ENCODE peak calls at places on chromosome 9, in nine cellular contexts. S, O, L, G, W, R, A, D and Y are unnamed samples.
A peak's percentile ranks its signal among the peaks of the same experiment; 100 is the strongest.

GRCh38 chr9:88161144-88161543 is 22.9 kb upstream of the SPATA31C2 start:
- DNase-seq in O (no peak), A (no peak), D (peak; percentile 92), W (no peak), R (no peak), S (no peak), L (no peak), G (no peak), Y (no peak)

GRCh38 chr9:94033383-94033782 is 50.9 kb upstream of the PTPDC1 start:
- DNase-seq in D (no peak), G (no peak), O (no peak), R (no peak), S (no peak), L (no peak), A (no peak), W (no peak), Y (no peak)

GRCh38 chr9:74120470-74120869 is 376.7 kb upstream of the RORB start:
- DNase-seq in D (no peak), O (no peak), W (no peak), S (no peak), R (no peak), L (no peak), G (no peak), A (no peak), Y (no peak)

GRCh38 chr9:100309992-100310391 is 42.8 kb downstream of the TEX10 start:
- DNase-seq in G (no peak), L (no peak), D (no peak), A (peak; percentile 16), W (no peak), O (no peak), R (no peak), S (no peak), Y (no peak)

GRCh38 chr9:70097187-70097586 is 53.5 kb downstream of the MAMDC2 start:
- DNase-seq in S (no peak), D (no peak), R (no peak), A (no peak), O (no peak), W (no peak), L (no peak), G (no peak), Y (no peak)

GRCh38 chr9:34463098-34463900 is 4.7 kb downstream of the DNAI1 start:
- DNase-seq in A (peak; percentile 52), D (no peak), G (no peak), O (no peak), L (peak; percentile 60), R (no peak), S (no peak), W (peak; percentile 83), Y (peak; percentile 66)

GRCh38 chr9:137045294-137046093 is 483 bp downstream of the NPDC1 start:
- DNase-seq in S (peak; percentile 55), O (no peak), R (no peak), L (peak; percentile 38), G (no peak), A (peak; percentile 55), W (peak; percentile 25), D (peak; percentile 51), Y (no peak)

GRCh38 chr9:112072721-112073553 is 102.2 kb downstream of the SUSD1 start:
- DNase-seq in S (no peak), D (no peak), A (peak; percentile 96), R (no peak), W (peak; percentile 46), L (peak; percentile 98), O (no peak), G (no peak), Y (no peak)

GRCh38 chr9:30932226-30932625 is 1452.2 kb upstream of the ACO1 start:
- DNase-seq in S (no peak), W (peak; percentile 67), D (no peak), A (no peak), L (no peak), G (no peak), O (no peak), R (no peak), Y (peak; percentile 61)

GRCh38 chr9:82127993-82128710 is 139.6 kb downstream of the SPATA31D1 start:
- DNase-seq in A (no peak), G (no peak), W (no peak), S (no peak), O (no peak), R (no peak), D (no peak), L (no peak), Y (no peak)

GRCh38 chr9:109640232-109641078 is 139.5 kb upstream of the PALM2AKAP2 start:
- DNase-seq in W (peak; percentile 69), L (peak; percentile 22), D (peak; percentile 41), O (no peak), G (peak; percentile 78), A (peak; percentile 52), S (peak; percentile 60), R (no peak), Y (no peak)

DNA sequence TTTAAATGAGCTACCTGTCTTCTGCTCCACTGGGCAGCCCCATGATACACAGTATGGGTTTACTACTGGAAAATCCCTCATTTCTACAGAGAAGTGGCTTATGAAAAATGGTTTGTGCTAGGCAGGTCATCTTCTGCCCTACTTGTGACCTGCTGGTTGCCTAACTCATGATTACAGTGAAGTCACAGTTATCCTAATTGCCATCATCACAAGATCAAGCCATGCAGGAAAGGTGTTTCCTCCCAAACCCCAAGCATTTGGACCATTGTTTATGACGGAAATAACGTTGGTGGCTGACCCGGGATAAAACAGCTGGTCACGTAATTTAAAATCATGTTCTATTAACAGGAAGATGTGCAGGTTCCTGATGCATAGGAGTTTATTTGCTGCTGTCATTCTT is 330.6 kb downstream of the ACTL7B start:
- DNase-seq in G (no peak), L (no peak), D (no peak), S (no peak), W (no peak), A (no peak), O (no peak), R (no peak), Y (no peak)
- TF ChIP-seq CTCF in G (no peak), L (no peak), D (no peak), S (no peak), W (no peak), A (no peak), O (no peak), R (no peak), Y (no peak)

GRCh38 chr9:5838884-5839571 is 6.1 kb upstream of the ERMP1 start:
- DNase-seq in A (peak; percentile 39), G (no peak), D (no peak), W (peak; percentile 88), O (no peak), L (peak; percentile 64), R (peak; percentile 73), S (peak; percentile 84), Y (peak; percentile 61)

GRCh38 chr9:5834214-5834613 is 1.3 kb upstream of the ERMP1 start:
- DNase-seq in S (no peak), O (no peak), G (no peak), R (no peak), L (no peak), D (no peak), W (no peak), A (no peak), Y (no peak)

GRCh38 chr9:5832543-5833529 is at the start of gene ERMP1:
- DNase-seq in S (peak; percentile 92), W (peak; percentile 80), G (peak; percentile 93), D (peak; percentile 92), A (peak; percentile 90), O (peak; percentile 92), R (peak; percentile 95), L (peak; percentile 74), Y (peak; percentile 68)

GRCh38 chr9:5832093-5832542 is 799 bp downstream of the ERMP1 start:
- DNase-seq in L (no peak), S (peak; percentile 14), R (no peak), G (no peak), O (peak; percentile 36), D (peak; percentile 14), A (peak; percentile 49), W (no peak), Y (no peak)

DNA sequence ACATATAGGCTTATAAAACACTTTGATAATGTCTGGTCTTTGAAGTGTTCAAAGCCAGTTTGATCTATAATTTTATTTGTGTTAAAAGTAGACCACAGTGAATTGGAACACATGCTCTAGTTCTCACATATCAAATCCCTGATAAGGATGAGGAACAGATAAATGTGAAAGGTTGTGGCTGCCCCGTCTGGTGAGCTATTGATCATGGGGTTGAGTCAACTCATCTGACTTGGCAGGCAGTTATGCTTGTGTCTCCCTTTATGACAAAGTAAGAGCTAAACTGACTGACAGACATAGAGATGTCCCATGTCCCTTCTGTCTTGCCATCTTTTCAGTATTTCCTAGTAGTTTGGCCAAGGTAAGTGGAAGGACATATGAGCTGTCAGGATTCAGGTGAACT is 2.9 kb upstream of the ERMP1 start:
- DNase-seq in G (no peak), A (no peak), D (no peak), R (no peak), O (no peak), L (no peak), W (no peak), S (no peak), Y (no peak)
- H3K4me1 ChIP-seq in G (peaks cover 19% of the 10 kb centered on the region), A (peaks cover 8% of the 10 kb centered on the region), D (peaks cover 9% of the 10 kb centered on the region), R (no peaks in the 10 kb centered on the region), O (peaks cover 29% of the 10 kb centered on the region), L (peaks cover 5% of the 10 kb centered on the region), W (peaks cover 33% of the 10 kb centered on the region), S (peaks cover 23% of the 10 kb centered on the region), Y (peaks cover 19% of the 10 kb centered on the region)

DNA sequence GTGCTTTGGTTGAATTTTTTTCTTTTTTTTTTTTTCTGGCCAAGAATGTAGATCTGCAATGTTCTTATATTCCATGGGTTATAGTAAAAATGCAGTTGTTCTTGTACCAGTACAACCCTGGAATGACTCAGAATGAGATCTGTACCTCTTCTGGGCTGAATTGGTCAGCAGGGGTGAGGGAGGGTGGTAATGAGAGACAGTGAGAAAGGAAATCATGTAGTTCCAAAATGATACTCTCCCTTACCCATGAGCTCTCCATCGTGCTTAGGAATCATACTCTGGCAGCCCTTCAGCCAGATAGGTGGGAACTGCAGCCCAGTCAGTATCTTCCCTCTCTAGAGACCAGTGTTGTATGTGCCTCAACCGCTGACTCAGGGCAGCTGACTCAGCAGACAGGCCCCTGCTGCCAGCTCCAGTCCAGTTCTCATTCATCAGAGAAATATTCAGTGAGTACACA is 2.1 kb upstream of the GLIS3 start:
- DNase-seq in O (no peak), R (peak; percentile 49), D (peak; percentile 10), G (peak; percentile 69), W (peak; percentile 87), A (peak; percentile 95), S (peak; percentile 75), L (peak; percentile 96), Y (peak; percentile 89)
- H3K27me3 ChIP-seq in O (no peaks in the 10 kb centered on the region), R (no peaks in the 10 kb centered on the region), D (peaks cover 39% of the 10 kb centered on the region), G (no peaks in the 10 kb centered on the region), W (no peaks in the 10 kb centered on the region), A (peaks cover 32% of the 10 kb centered on the region), S (no peaks in the 10 kb centered on the region), L (no peaks in the 10 kb centered on the region), Y (no peaks in the 10 kb centered on the region)

DNA sequence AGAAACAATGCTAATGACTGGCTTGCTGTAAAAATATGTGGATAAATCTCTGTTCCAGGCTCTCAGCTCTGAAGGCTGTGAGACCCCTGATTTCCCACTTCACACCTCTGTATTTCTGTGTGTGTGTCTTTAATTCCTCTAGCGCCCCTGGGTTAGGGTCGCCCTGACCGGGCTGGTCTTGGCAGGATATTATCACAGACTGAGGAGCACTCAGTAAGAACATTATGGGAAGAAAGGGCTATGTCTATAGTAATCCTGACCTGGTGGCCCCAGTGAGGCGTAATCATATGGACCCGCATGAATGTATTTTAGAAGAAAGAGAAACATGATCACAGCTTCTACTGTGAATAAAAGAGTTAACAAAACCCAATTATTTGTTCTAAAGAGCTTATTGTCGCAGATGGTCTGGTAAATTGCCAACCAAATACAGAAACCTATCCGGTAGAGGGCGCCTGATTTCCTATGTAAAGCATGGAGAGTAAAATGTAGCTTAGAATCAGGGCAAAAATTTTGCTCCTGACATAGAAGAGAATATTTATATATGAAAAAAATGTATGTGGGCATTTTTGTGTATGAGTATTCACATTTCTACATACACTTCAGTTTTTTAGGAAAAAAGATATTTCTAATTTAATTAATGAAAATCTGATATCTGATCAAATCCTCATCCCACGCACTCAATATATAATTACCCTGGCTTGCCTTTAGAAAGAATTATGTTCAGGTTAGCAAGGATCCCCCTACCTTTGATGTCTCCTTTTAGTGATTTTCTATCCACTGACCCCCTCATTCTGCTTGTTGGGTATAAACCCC is 5.8 kb upstream of the IFNA1 start:
- DNase-seq in O (peak; percentile 45), A (peak; percentile 85), R (peak; percentile 75), D (peak; percentile 57), W (peak; percentile 83), S (peak; percentile 76), L (peak; percentile 73), G (no peak), Y (no peak)
- TF ChIP-seq CTCF in O (peak; percentile 60), A (peak; percentile 64), R (peak; percentile 51), D (peak; percentile 59), W (peak; percentile 73), S (peak; percentile 55), L (peak; percentile 72), G (peak; percentile 34), Y (peak; percentile 73)